ENCODE peak calls at places on chromosome 7, in four cellular contexts. S is uterus, A is breast epithelium, R is stomach. P is an unnamed sample.

GRCh38 chr7:74191231-74191630 is 17.1 kb downstream of the EIF4H start:
- DNase-seq in S (no peak), R (no peak), A (no peak), P (no peak)

GRCh38 chr7:123748171-123748733 is 551 bp downstream of the WASL start:
- DNase-seq in R (peak; percentile 61), A (no peak), S (peak; percentile 26), P (peak; percentile 6)

GRCh38 chr7:7953761-7954160 is 14.8 kb upstream of the GLCCI1 start:
- DNase-seq in S (no peak), A (no peak), R (no peak), P (no peak)

GRCh38 chr7:67484244-67484751 is 487.7 kb downstream of the TYW1 start:
- DNase-seq in S (peak; percentile 32), R (peak; percentile 45), A (peak; percentile 57), P (no peak)

GRCh38 chr7:16015981-16016380 is 329.5 kb upstream of the MEOX2 start:
- DNase-seq in R (no peak), A (no peak), S (no peak), P (no peak)

GRCh38 chr7:40205992-40206391 is 71.2 kb downstream of the SUGCT start:
- DNase-seq in R (no peak), S (no peak), A (no peak), P (no peak)

GRCh38 chr7:38855389-38855788 is 53.6 kb downstream of the VPS41 start:
- DNase-seq in A (no peak), R (no peak), S (no peak), P (no peak)

GRCh38 chr7:82675396-82675795 is 231.8 kb upstream of the CACNA2D1 start:
- DNase-seq in S (no peak), R (no peak), A (no peak), P (no peak)

GRCh38 chr7:120996333-120996982 is 7.9 kb downstream of the CPED1 start:
- DNase-seq in S (peak; percentile 94), A (no peak), R (peak; percentile 75), P (peak; percentile 41)

DNA sequence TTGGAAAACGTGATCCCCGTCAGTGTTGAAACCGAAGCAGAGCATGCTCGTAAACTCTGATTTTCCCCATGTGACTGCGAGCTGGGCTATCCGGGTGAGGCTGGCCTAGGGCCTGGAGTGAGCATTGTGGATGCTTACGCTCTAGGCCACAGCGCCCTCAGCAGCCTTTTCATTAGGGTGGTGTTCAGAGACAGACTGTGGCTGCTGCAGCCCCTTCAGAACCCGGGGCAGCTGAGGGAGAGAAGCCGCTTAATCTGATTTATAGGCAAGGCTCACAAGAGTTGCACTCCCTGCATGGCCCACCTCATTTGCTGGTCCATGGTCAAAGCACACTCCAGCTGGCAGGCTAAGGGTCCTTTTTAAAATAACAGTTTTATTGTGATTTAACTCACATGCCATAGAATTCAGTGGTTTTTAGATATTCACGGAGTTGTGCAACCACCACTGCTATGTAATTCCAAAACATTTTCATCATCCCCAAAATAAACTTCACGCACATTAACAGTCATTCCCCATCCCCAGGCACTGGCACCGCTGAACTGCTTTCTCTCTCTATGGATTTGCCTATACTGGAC is 72.5 kb downstream of the SYPL1 start:
- DNase-seq in S (peak; percentile 89), A (no peak), R (no peak), P (no peak)
- TF ChIP-seq CTCF in S (no peak), A (no peak), R (no peak), P (no peak)

DNA sequence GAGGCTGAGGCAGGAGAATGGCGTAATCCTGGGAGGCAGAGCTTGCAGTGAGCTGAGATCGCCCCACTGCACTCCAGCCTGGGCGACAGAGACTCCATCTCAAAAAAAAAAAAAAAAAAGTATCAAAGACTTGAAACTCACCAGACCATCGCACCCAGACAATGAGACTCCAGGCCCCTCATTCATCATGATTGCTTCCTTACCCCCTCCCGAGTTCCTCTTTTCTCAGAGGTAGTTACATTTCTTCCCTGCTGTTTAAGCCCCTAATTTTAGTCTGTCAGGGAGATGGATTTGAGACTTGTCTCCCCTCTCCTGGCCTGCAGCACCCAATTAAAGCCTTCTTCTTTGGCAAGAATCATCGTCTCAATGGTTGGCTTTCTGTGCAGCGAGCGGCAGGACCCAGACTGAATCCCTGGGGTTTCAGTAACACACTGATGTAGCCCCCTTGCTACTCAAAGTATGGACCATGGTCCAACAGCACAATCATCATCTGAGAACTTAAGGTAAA is 19.4 kb upstream of the TPST1 start:
- DNase-seq in R (no peak), S (no peak), A (no peak), P (no peak)
- H3K4me1 ChIP-seq in R (no peaks in the 10 kb centered on the region), S (no peaks in the 10 kb centered on the region), A (no peaks in the 10 kb centered on the region), P (no peaks in the 10 kb centered on the region)

DNA sequence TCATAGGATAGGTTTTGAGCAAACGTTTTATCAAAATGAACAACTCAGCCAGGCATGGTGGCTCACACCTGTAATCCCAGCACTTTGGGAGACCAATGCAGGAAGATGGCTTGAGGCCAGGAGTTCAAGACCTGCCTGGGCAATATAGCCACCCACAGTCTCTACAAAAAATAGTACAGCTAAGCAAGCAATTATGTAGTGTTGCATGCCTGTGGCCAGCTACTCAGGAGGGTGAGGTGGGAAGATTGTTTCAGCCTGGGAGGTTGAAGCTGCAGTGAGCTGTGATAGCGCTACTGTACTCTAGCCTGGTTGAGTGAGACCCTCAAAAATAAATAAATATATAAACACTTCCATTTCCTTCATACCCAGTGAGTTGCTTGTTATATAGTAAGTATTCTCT is 67.1 kb downstream of the LSMEM1 start:
- DNase-seq in A (no peak), S (no peak), R (no peak), P (no peak)
- H3K27me3 ChIP-seq in A (no peaks in the 10 kb centered on the region), S (no peaks in the 10 kb centered on the region), R (peaks cover 6% of the 10 kb centered on the region), P (no peaks in the 10 kb centered on the region)

DNA sequence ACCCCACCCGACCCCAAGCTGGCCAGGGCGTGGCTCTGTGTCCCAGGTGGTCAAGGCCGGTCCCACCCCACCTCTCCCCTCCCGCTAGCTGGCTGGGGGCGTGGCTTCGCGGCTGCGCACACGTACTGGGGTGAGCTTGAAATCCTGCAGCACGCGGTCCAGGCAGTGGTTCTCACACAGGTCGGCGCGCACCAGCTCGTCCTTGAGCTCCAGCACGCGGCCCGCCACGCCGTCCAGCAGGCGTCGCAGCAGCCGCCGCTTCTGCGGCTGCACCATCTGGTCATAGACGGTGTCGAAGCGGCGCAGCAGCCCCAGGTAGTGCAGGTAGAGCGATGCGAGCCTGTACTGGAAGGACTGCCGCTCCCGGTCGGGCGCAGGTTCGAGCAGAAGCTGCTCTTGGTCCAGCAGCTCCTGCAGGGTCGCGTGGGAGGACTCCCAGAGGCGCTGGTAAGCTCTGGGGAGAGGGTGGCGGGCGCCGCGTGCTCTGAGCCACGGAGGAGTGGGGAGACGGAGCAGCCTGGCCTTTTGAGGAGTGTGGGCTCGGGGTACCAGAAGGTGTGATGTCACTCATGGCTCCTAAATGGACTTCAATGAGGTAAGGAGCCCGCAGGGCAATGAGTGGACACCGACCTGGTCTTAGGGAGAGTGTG is 5.8 kb downstream of the H2BK1 start:
- DNase-seq in R (no peak), S (no peak), A (no peak), P (no peak)
- TF ChIP-seq CTCF in R (no peak), S (no peak), A (no peak), P (no peak)

GRCh38 chr7:55060690-55061414 is 42.0 kb downstream of the EGFR start:
- DNase-seq in R (no peak), A (no peak), S (no peak), P (no peak)

GRCh38 chr7:55056577-55057480 is 38.0 kb downstream of the EGFR start:
- DNase-seq in A (no peak), R (no peak), S (no peak), P (no peak)

GRCh38 chr7:55058314-55058713 is 39.5 kb downstream of the EGFR start:
- DNase-seq in R (no peak), A (no peak), S (no peak), P (no peak)

GRCh38 chr7:55060085-55060484 is 41.3 kb downstream of the EGFR start:
- DNase-seq in S (no peak), R (no peak), A (no peak), P (no peak)

DNA sequence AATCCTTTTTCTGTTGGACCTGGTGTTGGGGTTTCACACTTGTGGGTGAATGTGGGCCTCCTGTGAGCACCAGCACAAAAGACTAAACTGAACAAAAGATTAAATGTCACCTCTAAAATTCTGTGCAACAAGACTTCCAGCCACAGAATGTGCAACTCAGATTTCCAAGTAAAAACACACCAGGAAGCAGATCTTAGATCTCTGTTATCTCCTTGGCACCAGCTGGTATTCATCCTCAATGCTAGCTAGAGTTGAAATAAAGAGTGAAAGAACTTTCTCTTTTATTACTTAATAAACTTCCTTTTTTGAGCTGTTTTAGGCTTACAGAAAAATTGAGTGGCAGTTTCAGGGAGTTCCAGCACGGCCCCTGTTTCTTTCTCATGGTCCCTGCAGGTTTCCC is 40.2 kb downstream of the EGFR start:
- DNase-seq in R (no peak), A (no peak), S (no peak), P (no peak)
- H3K4me1 ChIP-seq in R (no peaks in the 10 kb centered on the region), A (no peaks in the 10 kb centered on the region), S (no peaks in the 10 kb centered on the region), P (peaks cover 33% of the 10 kb centered on the region)

DNA sequence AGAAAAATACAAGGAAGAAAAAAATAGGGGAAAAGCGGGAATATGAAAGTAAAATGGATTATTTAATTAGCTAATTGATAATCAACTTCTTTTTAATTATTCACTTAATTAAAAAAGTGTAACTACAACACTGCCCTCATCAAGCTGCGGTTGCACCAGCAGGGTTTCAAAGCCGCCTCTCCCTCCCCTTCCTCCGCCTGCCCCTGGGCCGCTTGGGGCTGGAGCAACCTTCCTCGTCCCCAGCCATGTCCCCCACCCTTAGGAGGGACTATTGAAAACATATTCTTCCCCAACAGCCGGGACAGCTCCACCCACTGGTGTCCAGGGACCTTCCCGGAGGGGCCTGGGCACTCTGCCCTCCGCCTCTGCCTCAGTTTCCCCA is 15.4 kb downstream of the UNCX start:
- DNase-seq in S (no peak), R (no peak), A (no peak), P (no peak)
- H3K27me3 ChIP-seq in S (peaks cover 15% of the 10 kb centered on the region), R (peaks cover 99% of the 10 kb centered on the region), A (peaks cover 99% of the 10 kb centered on the region), P (peaks cover 37% of the 10 kb centered on the region)

DNA sequence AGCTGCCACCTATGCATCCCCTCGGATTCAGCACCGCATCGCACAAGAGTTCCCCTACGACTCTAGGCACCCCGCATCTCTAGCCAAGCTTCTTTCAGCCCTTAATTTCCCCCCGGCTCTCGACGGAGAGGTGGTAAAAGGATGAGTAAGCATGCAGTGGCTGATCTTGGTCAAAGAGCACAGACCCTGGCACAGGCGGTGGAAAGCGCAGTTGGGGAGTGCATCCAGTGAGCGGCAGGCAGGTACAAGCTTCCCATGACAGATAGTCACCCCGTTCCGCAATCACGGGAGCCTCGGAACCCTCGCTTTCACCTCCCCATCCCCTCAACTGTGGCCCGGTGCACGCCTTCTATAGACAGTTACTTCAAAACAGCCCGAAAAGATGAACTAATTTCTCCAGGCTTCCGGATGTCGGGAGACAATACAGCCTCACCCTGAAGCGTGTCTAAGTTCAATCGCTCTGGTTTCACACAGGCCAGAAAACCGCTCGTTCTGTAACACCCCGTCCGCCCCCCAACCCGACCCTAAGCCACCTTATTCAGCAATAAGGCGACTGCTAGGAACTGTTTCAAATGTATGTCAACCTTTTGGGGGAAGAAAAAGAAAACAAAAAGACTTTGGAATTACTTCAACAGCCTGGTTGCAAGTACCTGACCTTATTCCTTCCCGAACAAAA is 1.5 kb downstream of the RHEB start:
- DNase-seq in A (peak; percentile 55), S (peak; percentile 62), R (peak; percentile 33), P (no peak)
- TF ChIP-seq CTCF in A (no peak), S (no peak), R (no peak), P (no peak)

GRCh38 chr7:114928060-114928459 is 6.2 kb downstream of the MDFIC start:
- DNase-seq in R (no peak), A (no peak), S (no peak), P (no peak)
- H3K4me1 ChIP-seq in R (peaks cover 8% of the 10 kb centered on the region), A (no peaks in the 10 kb centered on the region), S (peaks cover 8% of the 10 kb centered on the region), P (peaks cover 44% of the 10 kb centered on the region)